ENCODE peak calls at places on chromosomes 5 and 9, in eight cellular contexts. One of them, this sample, is unnamed. For H3K36me3 and H3K27me3, the result is how much of the 10 kb centered on the place peaks cover.

GRCh38 chr9:125739442-125739841 is 7.7 kb upstream of the PBX3 start:
- DNase-seq in neural progenitor cell: no peak
- DNase-seq in aorta: no peak
- DNase-seq in endodermal cell: no peak
- DNase-seq in lung: no peak
- DNase-seq in heart left ventricle: no peak
- DNase-seq in neuronal stem cell: no peak
- DNase-seq in tibial artery: no peak
- DNase-seq in this sample: no peak

GRCh38 chr5:71887680-71888079 is 168.6 kb downstream of the CARTPT start:
- DNase-seq in neural progenitor cell: peak
- DNase-seq in aorta: no peak
- DNase-seq in endodermal cell: no peak
- DNase-seq in lung: peak
- DNase-seq in heart left ventricle: no peak
- DNase-seq in neuronal stem cell: no peak
- DNase-seq in tibial artery: no peak
- DNase-seq in this sample: peak

GRCh38 chr9:83965350-83966208 is 14.4 kb downstream of the HNRNPK start:
- DNase-seq in neural progenitor cell: no peak
- DNase-seq in aorta: no peak
- DNase-seq in endodermal cell: peak
- DNase-seq in lung: no peak
- DNase-seq in heart left ventricle: no peak
- DNase-seq in neuronal stem cell: no peak
- DNase-seq in tibial artery: no peak
- DNase-seq in this sample: no peak

GRCh38 chr9:100774962-100775361 is 197.1 kb downstream of the CAVIN4 start:
- DNase-seq in neural progenitor cell: peak
- DNase-seq in aorta: no peak
- DNase-seq in endodermal cell: no peak
- DNase-seq in lung: no peak
- DNase-seq in heart left ventricle: no peak
- DNase-seq in neuronal stem cell: no peak
- DNase-seq in tibial artery: no peak
- DNase-seq in this sample: no peak

GRCh38 chr5:60677831-60678664 is 21.9 kb downstream of the DEPDC1B start:
- DNase-seq in neural progenitor cell: peak
- DNase-seq in aorta: no peak
- DNase-seq in endodermal cell: no peak
- DNase-seq in lung: no peak
- DNase-seq in heart left ventricle: no peak
- DNase-seq in neuronal stem cell: no peak
- DNase-seq in tibial artery: no peak
- DNase-seq in this sample: peak

GRCh38 chr9:83166369-83166768 is 103.4 kb upstream of the RASEF start:
- DNase-seq in neural progenitor cell: no peak
- DNase-seq in aorta: no peak
- DNase-seq in endodermal cell: no peak
- DNase-seq in lung: peak
- DNase-seq in heart left ventricle: no peak
- DNase-seq in neuronal stem cell: no peak
- DNase-seq in tibial artery: no peak
- DNase-seq in this sample: no peak

GRCh38 chr9:121558423-121558950 is 58.8 kb upstream of the GGTA1 start:
- DNase-seq in neural progenitor cell: no peak
- DNase-seq in aorta: no peak
- DNase-seq in endodermal cell: peak
- DNase-seq in lung: no peak
- DNase-seq in heart left ventricle: no peak
- DNase-seq in neuronal stem cell: no peak
- DNase-seq in tibial artery: no peak
- DNase-seq in this sample: peak

GRCh38 chr9:34744295-34745221 is 34.6 kb upstream of the CCL21 start:
- DNase-seq in neural progenitor cell: peak
- DNase-seq in aorta: no peak
- DNase-seq in endodermal cell: no peak
- DNase-seq in lung: no peak
- DNase-seq in heart left ventricle: peak
- DNase-seq in neuronal stem cell: no peak
- DNase-seq in tibial artery: no peak
- DNase-seq in this sample: no peak

GRCh38 chr5:59840200-59840601 is 53.3 kb downstream of the PDE4D start:
- DNase-seq in neural progenitor cell: no peak
- DNase-seq in aorta: no peak
- DNase-seq in endodermal cell: no peak
- DNase-seq in lung: no peak
- DNase-seq in heart left ventricle: no peak
- DNase-seq in neuronal stem cell: no peak
- DNase-seq in tibial artery: no peak
- DNase-seq in this sample: no peak

GRCh38 chr9:121736147-121736721 is 84.8 kb downstream of the DAB2IP start:
- DNase-seq in neural progenitor cell: peak
- DNase-seq in aorta: peak
- DNase-seq in endodermal cell: peak
- DNase-seq in lung: peak
- DNase-seq in heart left ventricle: peak
- DNase-seq in neuronal stem cell: peak
- DNase-seq in tibial artery: peak
- DNase-seq in this sample: peak

GRCh38 chr9:38619556-38620447 is 594 bp downstream of the ANKRD18A start:
- DNase-seq in neural progenitor cell: peak
- DNase-seq in aorta: no peak
- DNase-seq in endodermal cell: peak
- DNase-seq in lung: no peak
- DNase-seq in heart left ventricle: peak
- DNase-seq in neuronal stem cell: no peak
- DNase-seq in tibial artery: no peak
- DNase-seq in this sample: peak

GRCh38 chr5:14165375-14166091 is 22.4 kb downstream of the TRIO start:
- DNase-seq in neural progenitor cell: no peak
- DNase-seq in aorta: no peak
- DNase-seq in endodermal cell: no peak
- DNase-seq in lung: no peak
- DNase-seq in heart left ventricle: no peak
- DNase-seq in neuronal stem cell: no peak
- DNase-seq in tibial artery: no peak
- DNase-seq in this sample: no peak

GRCh38 chr9:27602107-27602836 is 29.0 kb upstream of the C9orf72 start:
- DNase-seq in neural progenitor cell: no peak
- DNase-seq in aorta: no peak
- DNase-seq in endodermal cell: no peak
- DNase-seq in lung: no peak
- DNase-seq in heart left ventricle: no peak
- DNase-seq in neuronal stem cell: no peak
- DNase-seq in tibial artery: no peak
- DNase-seq in this sample: no peak

GRCh38 chr5:95620030-95620869 is at the start of gene GPR150:
- DNase-seq in neural progenitor cell: peak
- DNase-seq in aorta: peak
- DNase-seq in endodermal cell: peak
- DNase-seq in lung: peak
- DNase-seq in heart left ventricle: peak
- DNase-seq in neuronal stem cell: peak
- DNase-seq in tibial artery: peak
- DNase-seq in this sample: peak

GRCh38 chr5:132459031-132459982 is 31.3 kb downstream of the IRF1 start:
- DNase-seq in neural progenitor cell: no peak
- DNase-seq in aorta: no peak
- DNase-seq in endodermal cell: no peak
- DNase-seq in lung: peak
- DNase-seq in heart left ventricle: no peak
- DNase-seq in neuronal stem cell: no peak
- DNase-seq in tibial artery: peak
- DNase-seq in this sample: no peak

GRCh38 chr5:149093625-149094024 is 30.8 kb upstream of the SH3TC2 start:
- DNase-seq in neural progenitor cell: no peak
- DNase-seq in aorta: no peak
- DNase-seq in endodermal cell: no peak
- DNase-seq in lung: no peak
- DNase-seq in heart left ventricle: no peak
- DNase-seq in neuronal stem cell: no peak
- DNase-seq in tibial artery: no peak
- DNase-seq in this sample: no peak

DNA sequence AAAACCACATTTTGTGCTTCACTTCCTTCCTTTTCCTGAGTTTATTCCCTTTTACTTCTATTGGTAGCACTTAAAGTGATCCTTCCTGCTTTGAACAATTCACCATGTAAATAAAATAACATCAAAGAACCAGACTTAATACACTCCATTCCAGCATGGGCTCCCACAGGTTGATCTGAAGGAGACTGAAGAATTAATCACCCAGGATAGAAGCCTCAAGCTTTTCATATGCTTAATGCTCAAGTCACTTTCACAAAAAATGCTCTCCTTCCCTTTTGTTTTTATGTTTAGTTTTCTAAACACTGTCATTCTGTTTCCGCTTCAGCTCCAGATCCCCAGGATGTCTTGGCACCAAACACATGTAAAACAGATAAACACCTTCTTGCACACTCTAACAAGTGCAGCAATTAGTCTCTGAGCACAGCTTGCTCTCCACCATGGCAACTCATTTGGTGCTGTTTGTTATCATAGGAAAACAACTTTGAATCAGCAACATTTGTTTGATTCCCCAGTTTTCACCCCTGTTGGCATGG is 37.0 kb downstream of the DMRTA1 start:
- DNase-seq in neural progenitor cell: peak
- DNase-seq in aorta: no peak
- DNase-seq in endodermal cell: peak
- DNase-seq in lung: no peak
- DNase-seq in heart left ventricle: no peak
- DNase-seq in neuronal stem cell: no peak
- DNase-seq in tibial artery: no peak
- DNase-seq in this sample: no peak
- H3K4me3 ChIP-seq in neural progenitor cell: no peak
- H3K4me3 ChIP-seq in aorta: no peak
- H3K4me3 ChIP-seq in endodermal cell: no peak
- H3K4me3 ChIP-seq in lung: no peak
- H3K4me3 ChIP-seq in heart left ventricle: no peak
- H3K4me3 ChIP-seq in neuronal stem cell: no peak
- H3K4me3 ChIP-seq in tibial artery: no peak
- H3K4me3 ChIP-seq in this sample: no peak

DNA sequence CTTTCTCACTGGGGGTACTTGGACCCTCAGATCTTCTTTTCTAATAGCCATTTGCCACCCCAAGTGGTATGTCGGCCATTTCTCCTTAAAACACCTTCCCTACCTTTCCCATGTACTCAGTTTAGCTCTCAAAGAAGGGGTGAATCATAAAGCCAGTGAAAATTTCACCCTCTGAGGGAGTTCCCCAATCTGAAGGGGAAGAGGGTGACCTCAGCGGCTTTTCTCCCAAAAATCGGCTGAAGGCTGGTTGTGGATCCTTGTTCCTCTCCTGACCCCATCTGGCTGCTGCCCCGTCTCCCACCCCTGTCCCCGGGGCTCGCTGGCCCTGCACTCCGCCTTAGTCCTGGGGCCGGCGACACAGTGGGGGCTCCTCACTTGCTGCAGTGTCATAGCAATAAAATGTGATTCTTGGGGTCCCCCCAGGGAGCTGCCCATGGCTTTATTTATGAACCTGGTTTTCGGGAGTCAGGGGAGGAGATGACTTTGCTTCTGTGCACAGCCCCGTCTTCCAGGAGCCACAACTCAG is 17.3 kb upstream of the LTC4S start:
- DNase-seq in neural progenitor cell: no peak
- DNase-seq in aorta: peak
- DNase-seq in endodermal cell: peak
- DNase-seq in lung: no peak
- DNase-seq in heart left ventricle: no peak
- DNase-seq in neuronal stem cell: no peak
- DNase-seq in tibial artery: no peak
- DNase-seq in this sample: no peak
- H3K36me3 ChIP-seq in neural progenitor cell: under half
- H3K36me3 ChIP-seq in aorta: under half
- H3K36me3 ChIP-seq in endodermal cell: half or more
- H3K36me3 ChIP-seq in lung: under half
- H3K36me3 ChIP-seq in heart left ventricle: half or more
- H3K36me3 ChIP-seq in neuronal stem cell: half or more
- H3K36me3 ChIP-seq in tibial artery: half or more
- H3K36me3 ChIP-seq in this sample: under half

GRCh38 chr5:3121813-3122212 is 370.3 kb upstream of the IRX2 start:
- DNase-seq in neural progenitor cell: peak
- DNase-seq in aorta: no peak
- DNase-seq in endodermal cell: peak
- DNase-seq in lung: no peak
- DNase-seq in heart left ventricle: no peak
- DNase-seq in neuronal stem cell: no peak
- DNase-seq in tibial artery: no peak
- DNase-seq in this sample: no peak
- H3K27me3 ChIP-seq in neural progenitor cell: half or more
- H3K27me3 ChIP-seq in aorta: under half
- H3K27me3 ChIP-seq in endodermal cell: under half
- H3K27me3 ChIP-seq in lung: under half
- H3K27me3 ChIP-seq in heart left ventricle: under half
- H3K27me3 ChIP-seq in neuronal stem cell: under half
- H3K27me3 ChIP-seq in tibial artery: under half
- H3K27me3 ChIP-seq in this sample: under half

GRCh38 chr9:5631021-5631420 is 2.1 kb downstream of the RIC1 start:
- DNase-seq in neural progenitor cell: no peak
- DNase-seq in aorta: no peak
- DNase-seq in endodermal cell: no peak
- DNase-seq in lung: no peak
- DNase-seq in heart left ventricle: no peak
- DNase-seq in neuronal stem cell: no peak
- DNase-seq in tibial artery: no peak
- DNase-seq in this sample: peak
- H3K4me3 ChIP-seq in neural progenitor cell: peak
- H3K4me3 ChIP-seq in aorta: peak
- H3K4me3 ChIP-seq in endodermal cell: peak
- H3K4me3 ChIP-seq in lung: no peak
- H3K4me3 ChIP-seq in heart left ventricle: peak
- H3K4me3 ChIP-seq in neuronal stem cell: no peak
- H3K4me3 ChIP-seq in tibial artery: peak
- H3K4me3 ChIP-seq in this sample: no peak

DNA sequence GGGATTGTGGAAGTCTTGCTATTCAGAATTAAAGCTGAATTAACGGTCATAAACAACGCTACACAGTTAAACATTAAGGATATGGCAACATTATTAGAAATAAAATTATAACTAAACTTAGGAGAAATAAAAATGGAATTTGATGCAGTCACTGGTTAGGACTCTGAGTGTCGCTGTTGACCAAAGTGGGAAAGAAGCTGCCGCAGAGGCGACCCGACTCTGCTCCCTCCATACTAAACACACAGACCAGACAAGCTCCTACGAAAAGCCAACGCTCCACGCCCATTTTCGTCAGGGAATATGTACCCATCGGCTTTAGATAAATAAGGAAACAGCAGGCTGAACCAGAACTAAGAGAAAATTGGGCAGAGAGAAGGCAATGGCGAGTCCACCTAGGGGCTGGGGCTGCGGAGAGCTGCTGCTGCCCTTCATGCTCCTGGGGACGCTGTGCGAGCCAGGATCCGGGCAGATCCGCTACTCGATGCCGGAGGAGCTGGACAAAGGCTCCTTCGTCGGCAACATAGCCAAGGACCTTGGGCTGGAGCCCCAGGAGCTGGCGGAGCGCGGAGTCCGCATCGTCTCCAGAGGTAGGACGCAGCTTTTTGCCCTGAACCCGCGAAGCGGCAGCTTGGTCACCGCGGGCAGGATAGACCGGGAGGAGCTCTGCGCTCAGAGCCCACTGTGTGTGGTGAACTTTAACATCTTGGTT is at the start of gene PCDHGA5:
- DNase-seq in neural progenitor cell: no peak
- DNase-seq in aorta: peak
- DNase-seq in endodermal cell: no peak
- DNase-seq in lung: no peak
- DNase-seq in heart left ventricle: peak
- DNase-seq in neuronal stem cell: no peak
- DNase-seq in tibial artery: no peak
- DNase-seq in this sample: peak
- H3K36me3 ChIP-seq in neural progenitor cell: under half
- H3K36me3 ChIP-seq in aorta: under half
- H3K36me3 ChIP-seq in endodermal cell: under half
- H3K36me3 ChIP-seq in lung: under half
- H3K36me3 ChIP-seq in heart left ventricle: under half
- H3K36me3 ChIP-seq in neuronal stem cell: under half
- H3K36me3 ChIP-seq in tibial artery: under half
- H3K36me3 ChIP-seq in this sample: under half